ENCODE peak calls at places on chromosomes 7 and 10, in ten cellular contexts. One of them, this sample, is unnamed.

GRCh38 chr7:77393261-77393660 is 22.9 kb downstream of the GSAP start:
- DNase-seq in GM10248: peak
- DNase-seq in CD8-positive, alpha-beta T cell: no peak
- DNase-seq in foreskin fibroblast: no peak
- DNase-seq in cardiac fibroblast: no peak
- DNase-seq in heart right ventricle: no peak
- DNase-seq in right lobe of liver: no peak
- DNase-seq in A549: no peak
- DNase-seq in colonic mucosa: no peak
- DNase-seq in RWPE1: peak
- DNase-seq in this sample: no peak

GRCh38 chr7:137990251-137990901 is 11.5 kb downstream of the CREB3L2 start:
- DNase-seq in CD8-positive, alpha-beta T cell: no peak
- DNase-seq in A549: no peak
- DNase-seq in GM10248: no peak
- DNase-seq in cardiac fibroblast: peak
- DNase-seq in heart right ventricle: no peak
- DNase-seq in colonic mucosa: no peak
- DNase-seq in foreskin fibroblast: peak
- DNase-seq in RWPE1: peak
- DNase-seq in right lobe of liver: peak
- DNase-seq in this sample: peak

GRCh38 chr7:98913612-98914011 is 35.3 kb downstream of the TRRAP start:
- DNase-seq in CD8-positive, alpha-beta T cell: no peak
- DNase-seq in foreskin fibroblast: peak
- DNase-seq in heart right ventricle: no peak
- DNase-seq in cardiac fibroblast: no peak
- DNase-seq in GM10248: no peak
- DNase-seq in A549: no peak
- DNase-seq in right lobe of liver: no peak
- DNase-seq in colonic mucosa: no peak
- DNase-seq in RWPE1: no peak
- DNase-seq in this sample: peak

GRCh38 chr7:141563956-141564623 is 12.9 kb downstream of the AGK start:
- DNase-seq in RWPE1: no peak
- DNase-seq in colonic mucosa: no peak
- DNase-seq in GM10248: no peak
- DNase-seq in foreskin fibroblast: no peak
- DNase-seq in CD8-positive, alpha-beta T cell: no peak
- DNase-seq in cardiac fibroblast: no peak
- DNase-seq in heart right ventricle: no peak
- DNase-seq in A549: no peak
- DNase-seq in right lobe of liver: no peak
- DNase-seq in this sample: no peak

GRCh38 chr10:36017141-36017540 is 375.0 kb upstream of the FZD8 start:
- DNase-seq in CD8-positive, alpha-beta T cell: no peak
- DNase-seq in A549: no peak
- DNase-seq in RWPE1: no peak
- DNase-seq in GM10248: no peak
- DNase-seq in foreskin fibroblast: no peak
- DNase-seq in colonic mucosa: no peak
- DNase-seq in heart right ventricle: no peak
- DNase-seq in right lobe of liver: no peak
- DNase-seq in cardiac fibroblast: no peak
- DNase-seq in this sample: no peak

GRCh38 chr7:92025260-92025659 is 84.6 kb downstream of the AKAP9 start:
- DNase-seq in GM10248: no peak
- DNase-seq in colonic mucosa: no peak
- DNase-seq in foreskin fibroblast: peak
- DNase-seq in heart right ventricle: no peak
- DNase-seq in A549: no peak
- DNase-seq in RWPE1: peak
- DNase-seq in CD8-positive, alpha-beta T cell: no peak
- DNase-seq in right lobe of liver: no peak
- DNase-seq in cardiac fibroblast: peak
- DNase-seq in this sample: peak

GRCh38 chr7:50068026-50068425 is 25.0 kb downstream of the ZPBP start:
- DNase-seq in heart right ventricle: no peak
- DNase-seq in cardiac fibroblast: peak
- DNase-seq in colonic mucosa: peak
- DNase-seq in A549: peak
- DNase-seq in right lobe of liver: no peak
- DNase-seq in RWPE1: peak
- DNase-seq in foreskin fibroblast: no peak
- DNase-seq in GM10248: no peak
- DNase-seq in CD8-positive, alpha-beta T cell: no peak
- DNase-seq in this sample: no peak

GRCh38 chr7:39951156-39951942 is 1.3 kb downstream of the CDK13 start:
- DNase-seq in colonic mucosa: peak
- DNase-seq in CD8-positive, alpha-beta T cell: peak
- DNase-seq in foreskin fibroblast: peak
- DNase-seq in right lobe of liver: peak
- DNase-seq in cardiac fibroblast: peak
- DNase-seq in GM10248: peak
- DNase-seq in A549: peak
- DNase-seq in RWPE1: peak
- DNase-seq in heart right ventricle: peak
- DNase-seq in this sample: peak

GRCh38 chr10:93678805-93679587 is 23.4 kb downstream of the FRA10AC1 start:
- DNase-seq in CD8-positive, alpha-beta T cell: no peak
- DNase-seq in GM10248: no peak
- DNase-seq in A549: no peak
- DNase-seq in right lobe of liver: no peak
- DNase-seq in cardiac fibroblast: no peak
- DNase-seq in RWPE1: no peak
- DNase-seq in colonic mucosa: no peak
- DNase-seq in foreskin fibroblast: no peak
- DNase-seq in heart right ventricle: no peak
- DNase-seq in this sample: no peak

GRCh38 chr7:141074997-141075396 is 1.1 kb downstream of the TMEM178B start:
- DNase-seq in CD8-positive, alpha-beta T cell: no peak
- DNase-seq in RWPE1: no peak
- DNase-seq in GM10248: no peak
- DNase-seq in heart right ventricle: no peak
- DNase-seq in cardiac fibroblast: no peak
- DNase-seq in right lobe of liver: no peak
- DNase-seq in colonic mucosa: no peak
- DNase-seq in foreskin fibroblast: no peak
- DNase-seq in A549: no peak
- DNase-seq in this sample: no peak

GRCh38 chr10:108523016-108523415 is 1358.5 kb upstream of the SORCS1 start:
- DNase-seq in cardiac fibroblast: no peak
- DNase-seq in GM10248: no peak
- DNase-seq in RWPE1: no peak
- DNase-seq in A549: no peak
- DNase-seq in colonic mucosa: no peak
- DNase-seq in foreskin fibroblast: no peak
- DNase-seq in CD8-positive, alpha-beta T cell: no peak
- DNase-seq in right lobe of liver: no peak
- DNase-seq in heart right ventricle: no peak
- DNase-seq in this sample: no peak

GRCh38 chr10:110547139-110547761 is 20.2 kb upstream of the SMC3 start:
- DNase-seq in A549: peak
- DNase-seq in colonic mucosa: no peak
- DNase-seq in RWPE1: peak
- DNase-seq in heart right ventricle: no peak
- DNase-seq in cardiac fibroblast: peak
- DNase-seq in right lobe of liver: no peak
- DNase-seq in CD8-positive, alpha-beta T cell: no peak
- DNase-seq in foreskin fibroblast: no peak
- DNase-seq in GM10248: peak
- DNase-seq in this sample: peak

GRCh38 chr10:106504536-106504935 is 660.0 kb downstream of the SORCS1 start:
- DNase-seq in A549: no peak
- DNase-seq in foreskin fibroblast: peak
- DNase-seq in right lobe of liver: no peak
- DNase-seq in cardiac fibroblast: no peak
- DNase-seq in colonic mucosa: no peak
- DNase-seq in heart right ventricle: no peak
- DNase-seq in CD8-positive, alpha-beta T cell: no peak
- DNase-seq in RWPE1: no peak
- DNase-seq in GM10248: no peak
- DNase-seq in this sample: no peak

GRCh38 chr7:82507365-82507975 is 63.9 kb upstream of the CACNA2D1 start:
- DNase-seq in RWPE1: no peak
- DNase-seq in heart right ventricle: no peak
- DNase-seq in A549: no peak
- DNase-seq in colonic mucosa: no peak
- DNase-seq in cardiac fibroblast: no peak
- DNase-seq in right lobe of liver: no peak
- DNase-seq in CD8-positive, alpha-beta T cell: no peak
- DNase-seq in foreskin fibroblast: no peak
- DNase-seq in GM10248: no peak
- DNase-seq in this sample: no peak

GRCh38 chr7:82507976-82508677 is 64.5 kb upstream of the CACNA2D1 start:
- DNase-seq in heart right ventricle: no peak
- DNase-seq in foreskin fibroblast: no peak
- DNase-seq in colonic mucosa: peak
- DNase-seq in RWPE1: no peak
- DNase-seq in A549: no peak
- DNase-seq in cardiac fibroblast: no peak
- DNase-seq in right lobe of liver: no peak
- DNase-seq in GM10248: no peak
- DNase-seq in CD8-positive, alpha-beta T cell: no peak
- DNase-seq in this sample: no peak

GRCh38 chr7:82501256-82501815 is 57.8 kb upstream of the CACNA2D1 start:
- DNase-seq in heart right ventricle: no peak
- DNase-seq in cardiac fibroblast: no peak
- DNase-seq in right lobe of liver: no peak
- DNase-seq in GM10248: no peak
- DNase-seq in foreskin fibroblast: no peak
- DNase-seq in colonic mucosa: no peak
- DNase-seq in A549: no peak
- DNase-seq in RWPE1: no peak
- DNase-seq in CD8-positive, alpha-beta T cell: no peak
- DNase-seq in this sample: no peak

GRCh38 chr7:82506702-82507101 is 63.1 kb upstream of the CACNA2D1 start:
- DNase-seq in A549: no peak
- DNase-seq in GM10248: no peak
- DNase-seq in colonic mucosa: no peak
- DNase-seq in right lobe of liver: no peak
- DNase-seq in cardiac fibroblast: peak
- DNase-seq in RWPE1: no peak
- DNase-seq in heart right ventricle: peak
- DNase-seq in foreskin fibroblast: no peak
- DNase-seq in CD8-positive, alpha-beta T cell: no peak
- DNase-seq in this sample: no peak

GRCh38 chr7:82506208-82506607 is 62.6 kb upstream of the CACNA2D1 start:
- DNase-seq in GM10248: no peak
- DNase-seq in RWPE1: no peak
- DNase-seq in foreskin fibroblast: no peak
- DNase-seq in colonic mucosa: no peak
- DNase-seq in A549: no peak
- DNase-seq in right lobe of liver: no peak
- DNase-seq in CD8-positive, alpha-beta T cell: no peak
- DNase-seq in cardiac fibroblast: peak
- DNase-seq in heart right ventricle: no peak
- DNase-seq in this sample: no peak
- TF ChIP-seq CTCF in GM10248: no peak
- TF ChIP-seq CTCF in RWPE1: no peak
- TF ChIP-seq CTCF in foreskin fibroblast: no peak
- TF ChIP-seq CTCF in colonic mucosa: no peak
- TF ChIP-seq CTCF in A549: no peak
- TF ChIP-seq CTCF in right lobe of liver: no peak
- TF ChIP-seq CTCF in CD8-positive, alpha-beta T cell: no peak
- TF ChIP-seq CTCF in cardiac fibroblast: no peak
- TF ChIP-seq CTCF in heart right ventricle: no peak
- TF ChIP-seq CTCF in this sample: no peak

DNA sequence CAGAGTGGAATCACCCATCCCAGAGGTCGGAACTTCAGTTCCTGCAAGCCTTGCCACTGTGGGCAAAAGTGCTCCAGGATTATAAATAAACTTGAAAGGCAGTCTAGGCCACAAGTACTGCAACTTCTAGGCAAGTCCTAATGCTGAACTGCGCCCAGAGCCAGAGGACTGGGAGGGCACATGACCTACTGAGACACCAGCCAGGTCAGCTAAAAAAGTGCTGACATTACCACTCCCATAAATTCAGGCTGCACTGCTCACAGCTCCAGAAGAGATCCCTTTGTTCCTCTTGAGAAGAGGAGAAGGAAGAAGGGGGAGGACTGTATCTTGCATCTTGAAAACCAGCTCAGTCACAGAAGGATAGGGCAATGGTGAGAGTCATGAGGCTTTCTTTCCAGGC is 1084.1 kb upstream of the PHF14 start:
- DNase-seq in colonic mucosa: no peak
- DNase-seq in cardiac fibroblast: no peak
- DNase-seq in CD8-positive, alpha-beta T cell: no peak
- DNase-seq in RWPE1: no peak
- DNase-seq in right lobe of liver: peak
- DNase-seq in A549: no peak
- DNase-seq in heart right ventricle: no peak
- DNase-seq in GM10248: no peak
- DNase-seq in foreskin fibroblast: no peak
- DNase-seq in this sample: no peak
- TF ChIP-seq CTCF in colonic mucosa: no peak
- TF ChIP-seq CTCF in cardiac fibroblast: no peak
- TF ChIP-seq CTCF in CD8-positive, alpha-beta T cell: no peak
- TF ChIP-seq CTCF in RWPE1: no peak
- TF ChIP-seq CTCF in right lobe of liver: no peak
- TF ChIP-seq CTCF in A549: no peak
- TF ChIP-seq CTCF in heart right ventricle: no peak
- TF ChIP-seq CTCF in GM10248: no peak
- TF ChIP-seq CTCF in foreskin fibroblast: no peak
- TF ChIP-seq CTCF in this sample: no peak

DNA sequence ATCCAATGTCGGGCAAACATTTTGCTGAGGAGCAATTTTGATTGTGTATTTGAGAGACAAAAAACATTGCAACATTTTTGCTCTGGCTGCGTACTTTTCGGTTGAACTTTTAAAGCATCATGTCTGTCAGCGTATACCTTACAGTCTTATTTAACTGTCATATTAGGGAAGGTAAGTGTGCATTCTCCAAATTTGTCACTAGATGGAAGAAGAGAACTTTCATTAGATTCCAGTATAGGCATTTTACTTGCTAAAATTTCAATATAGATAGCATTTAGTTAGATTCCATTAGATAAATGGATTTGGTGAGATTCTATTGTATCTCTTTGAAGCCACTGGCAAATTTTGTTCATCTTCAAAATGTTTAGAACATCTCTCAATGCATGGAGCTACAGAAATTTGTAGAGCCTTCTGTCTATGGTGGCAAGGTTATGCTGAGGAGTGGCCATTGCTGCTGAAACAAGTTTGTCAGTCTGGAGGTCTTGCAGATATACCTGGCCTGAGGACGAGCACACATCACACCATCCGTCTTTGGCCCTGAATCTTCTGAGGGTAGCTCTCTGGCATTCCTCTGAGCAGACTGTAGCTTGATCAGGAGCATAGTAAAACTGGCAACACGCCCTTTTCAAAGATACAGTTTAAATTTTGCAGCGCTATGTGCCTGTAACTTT is 437.5 kb upstream of the MBL2 start:
- DNase-seq in RWPE1: peak
- DNase-seq in right lobe of liver: no peak
- DNase-seq in CD8-positive, alpha-beta T cell: no peak
- DNase-seq in cardiac fibroblast: peak
- DNase-seq in heart right ventricle: no peak
- DNase-seq in colonic mucosa: no peak
- DNase-seq in foreskin fibroblast: no peak
- DNase-seq in GM10248: no peak
- DNase-seq in A549: no peak
- DNase-seq in this sample: no peak
- TF ChIP-seq CTCF in RWPE1: no peak
- TF ChIP-seq CTCF in right lobe of liver: peak
- TF ChIP-seq CTCF in CD8-positive, alpha-beta T cell: no peak
- TF ChIP-seq CTCF in cardiac fibroblast: no peak
- TF ChIP-seq CTCF in heart right ventricle: peak
- TF ChIP-seq CTCF in colonic mucosa: no peak
- TF ChIP-seq CTCF in foreskin fibroblast: no peak
- TF ChIP-seq CTCF in GM10248: no peak
- TF ChIP-seq CTCF in A549: no peak
- TF ChIP-seq CTCF in this sample: no peak

GRCh38 chr7:74174606-74175082 is 488 bp downstream of the EIF4H start:
- DNase-seq in foreskin fibroblast: no peak
- DNase-seq in cardiac fibroblast: peak
- DNase-seq in heart right ventricle: peak
- DNase-seq in CD8-positive, alpha-beta T cell: peak
- DNase-seq in RWPE1: peak
- DNase-seq in colonic mucosa: peak
- DNase-seq in GM10248: peak
- DNase-seq in A549: peak
- DNase-seq in right lobe of liver: peak
- DNase-seq in this sample: peak
- TF ChIP-seq CTCF in foreskin fibroblast: no peak
- TF ChIP-seq CTCF in cardiac fibroblast: no peak
- TF ChIP-seq CTCF in heart right ventricle: no peak
- TF ChIP-seq CTCF in CD8-positive, alpha-beta T cell: no peak
- TF ChIP-seq CTCF in RWPE1: no peak
- TF ChIP-seq CTCF in colonic mucosa: no peak
- TF ChIP-seq CTCF in GM10248: no peak
- TF ChIP-seq CTCF in A549: no peak
- TF ChIP-seq CTCF in right lobe of liver: no peak
- TF ChIP-seq CTCF in this sample: no peak